ENCODE peak calls at places on chromosomes 2 and 18, in ten cellular contexts. A is T-helper 9 cell; W is heart left ventricle; O is Calu3; F is body of pancreas; D is iPS DF 6.9; P is stimulated activated CD8-positive, alpha-beta memory T cell treated with anti-CD3 and anti-CD28 coated beads, Interleukin-12 subunit alpha, Interleukin-12 subunit beta, amount 100 ng/mL, for 4 hours; H is ACHN; Z is germinal center; N is WTC11. X is an unnamed sample.

GRCh38 chr18:63150942-63151421 is 168.6 kb downstream of the BCL2 start:
- DNase-seq in A (no peak), W (no peak), O (no peak), F (no peak), D (no peak), P (no peak), H (no peak), Z (no peak), N (no peak), X (no peak)

GRCh38 chr2:16281451-16282330 is 341.3 kb downstream of the MYCN start:
- DNase-seq in A (no peak), W (peak; percentile 15), O (peak; percentile 57), F (peak; percentile 31), D (peak; percentile 45), P (no peak), H (peak; percentile 46), Z (peak; percentile 14), N (peak; percentile 53), X (no peak)

GRCh38 chr2:176128172-176129012 is 1.1 kb upstream of the HOXD8 start:
- DNase-seq in A (no peak), W (no peak), O (no peak), F (no peak), D (no peak), P (no peak), H (no peak), Z (no peak), N (peak; percentile 70), X (no peak)

GRCh38 chr2:191938779-191939178 is 91.9 kb upstream of the CAVIN2 start:
- DNase-seq in A (no peak), W (no peak), O (no peak), F (no peak), D (no peak), P (no peak), H (no peak), Z (no peak), N (no peak), X (no peak)

GRCh38 chr2:85387754-85388153 is 22.4 kb downstream of the CAPG start:
- DNase-seq in A (no peak), W (no peak), O (no peak), F (no peak), D (no peak), P (no peak), H (no peak), Z (no peak), N (no peak), X (no peak)

GRCh38 chr2:28424799-28425492 is 32.3 kb downstream of the FOSL2 start:
- DNase-seq in A (no peak), W (no peak), O (no peak), F (no peak), D (no peak), P (no peak), H (no peak), Z (no peak), N (no peak), X (no peak)

GRCh38 chr2:187693923-187694322 is 139.7 kb upstream of the TFPI start:
- DNase-seq in A (no peak), W (no peak), O (no peak), F (no peak), D (no peak), P (no peak), H (no peak), Z (no peak), N (no peak), X (no peak)

GRCh38 chr2:182318466-182319309 is 108.1 kb downstream of the PDE1A start:
- DNase-seq in A (no peak), W (no peak), O (no peak), F (no peak), D (no peak), P (no peak), H (no peak), Z (no peak), N (no peak), X (no peak)

GRCh38 chr18:75141166-75141565 is 67.8 kb downstream of the PTGR3 start:
- DNase-seq in A (no peak), W (no peak), O (no peak), F (no peak), D (no peak), P (no peak), H (no peak), Z (no peak), N (no peak), X (no peak)

GRCh38 chr2:24072259-24072658 is 3.9 kb downstream of the SF3B6 start:
- DNase-seq in A (no peak), W (no peak), O (no peak), F (no peak), D (no peak), P (no peak), H (no peak), Z (no peak), N (no peak), X (no peak)

GRCh38 chr2:232997749-232998665 is 15.0 kb downstream of the NGEF start:
- DNase-seq in A (no peak), W (no peak), O (no peak), F (no peak), D (no peak), P (no peak), H (no peak), Z (no peak), N (no peak), X (no peak)

GRCh38 chr18:32911660-32912284 is 138.9 kb upstream of the KLHL14 start:
- DNase-seq in A (no peak), W (no peak), O (no peak), F (no peak), D (no peak), P (no peak), H (no peak), Z (no peak), N (no peak), X (no peak)

GRCh38 chr2:223538920-223539440 is 63.2 kb downstream of the SCG2 start:
- DNase-seq in A (no peak), W (no peak), O (no peak), F (no peak), D (no peak), P (no peak), H (no peak), Z (no peak), N (no peak), X (no peak)

GRCh38 chr2:106831241-106831640 is 54.7 kb downstream of the ST6GAL2 start:
- DNase-seq in A (no peak), W (no peak), O (no peak), F (no peak), D (no peak), P (no peak), H (no peak), Z (no peak), N (no peak), X (no peak)

GRCh38 chr2:17051558-17051957 is 385.9 kb upstream of the CYRIA start:
- DNase-seq in A (no peak), W (no peak), O (no peak), F (no peak), D (no peak), P (no peak), H (no peak), Z (no peak), N (no peak), X (no peak)

GRCh38 chr2:172052000-172052983 is 33.0 kb upstream of the DLX1 start:
- DNase-seq in A (no peak), W (no peak), O (no peak), F (no peak), D (no peak), P (no peak), H (no peak), Z (no peak), N (no peak), X (no peak)

GRCh38 chr2:156540706-156541105 is 104.5 kb downstream of the GPD2 start:
- DNase-seq in A (no peak), W (no peak), O (no peak), F (no peak), D (no peak), P (no peak), H (no peak), Z (no peak), N (no peak), X (no peak)

GRCh38 chr2:127358971-127359370 is 28.8 kb downstream of the MAP3K2 start:
- DNase-seq in A (no peak), W (no peak), O (no peak), F (no peak), D (no peak), P (no peak), H (no peak), Z (no peak), N (no peak), X (no peak)

GRCh38 chr2:150110548-150110947 is 376.9 kb downstream of the RND3 start:
- DNase-seq in A (no peak), W (no peak), O (no peak), F (no peak), D (no peak), P (no peak), H (no peak), Z (no peak), N (no peak), X (no peak)

GRCh38 chr2:191038241-191038725 is 24.3 kb upstream of the STAT1 start:
- DNase-seq in A (no peak), W (no peak), O (no peak), F (no peak), D (no peak), P (no peak), H (no peak), Z (no peak), N (no peak), X (no peak)

GRCh38 chr2:12479042-12479601 is 237.6 kb upstream of the TRIB2 start:
- DNase-seq in A (no peak), W (no peak), O (no peak), F (no peak), D (no peak), P (no peak), H (no peak), Z (no peak), N (no peak), X (no peak)

GRCh38 chr2:219175928-219176817 is 552 bp downstream of the CNPPD1 start:
- DNase-seq in A (no peak), W (peak; percentile 44), O (peak; percentile 60), F (peak; percentile 65), D (no peak), P (peak; percentile 12), H (peak; percentile 51), Z (peak; percentile 69), N (peak; percentile 64), X (peak; percentile 74)

GRCh38 chr2:128395196-128395595 is 76.5 kb upstream of the HS6ST1 start:
- DNase-seq in A (no peak), W (no peak), O (no peak), F (peak; percentile 0), D (no peak), P (no peak), H (no peak), Z (no peak), N (peak; percentile 7), X (no peak)

GRCh38 chr2:142870516-142870915 is 6.9 kb upstream of the KYNU start:
- DNase-seq in A (no peak), W (no peak), O (no peak), F (no peak), D (no peak), P (no peak), H (no peak), Z (no peak), N (no peak), X (no peak)

GRCh38 chr2:53202063-53202462 is 565.5 kb upstream of the CHAC2 start:
- DNase-seq in A (no peak), W (no peak), O (peak; percentile 56), F (peak; percentile 88), D (no peak), P (no peak), H (peak; percentile 81), Z (no peak), N (no peak), X (no peak)

GRCh38 chr18:841647-842370 is 29.8 kb upstream of the YES1 start:
- DNase-seq in A (no peak), W (no peak), O (no peak), F (no peak), D (no peak), P (no peak), H (no peak), Z (no peak), N (no peak), X (no peak)

GRCh38 chr2:230738391-230738811 is 25.8 kb downstream of the CAB39 start:
- DNase-seq in A (no peak), W (no peak), O (no peak), F (no peak), D (no peak), P (no peak), H (no peak), Z (no peak), N (no peak), X (no peak)

GRCh38 chr2:234003972-234004617 is 46.4 kb upstream of the SPP2 start:
- DNase-seq in A (no peak), W (no peak), O (peak; percentile 81), F (no peak), D (no peak), P (no peak), H (peak; percentile 95), Z (no peak), N (no peak), X (peak; percentile 53)